ENCODE peak calls at places on chromosomes 3 and 15, in four cellular contexts. One of them, this sample, is unnamed.
A peak's percentile ranks its signal among the peaks of the same experiment; 100 is the strongest.

GRCh38 chr3:42387802-42388651 is 22.4 kb downstream of the LYZL4 start:
- DNase-seq in EH: peak; percentile 3
- DNase-seq in iris pigment epithelial cell: peak; percentile 10
- DNase-seq in K562: no peak
- DNase-seq in this sample: peak; percentile 26

GRCh38 chr15:90959894-90960293 is 5.2 kb downstream of the RCCD1 start:
- DNase-seq in EH: peak; percentile 60
- DNase-seq in iris pigment epithelial cell: no peak
- DNase-seq in K562: no peak
- DNase-seq in this sample: no peak

GRCh38 chr15:70852501-70853269 is 1.3 kb downstream of the LARP6 start:
- DNase-seq in EH: peak; percentile 89
- DNase-seq in iris pigment epithelial cell: peak; percentile 86
- DNase-seq in K562: no peak
- DNase-seq in this sample: peak; percentile 95

GRCh38 chr3:138348950-138349739 is 766 bp downstream of the MRAS start:
- DNase-seq in EH: peak; percentile 38
- DNase-seq in iris pigment epithelial cell: peak; percentile 31
- DNase-seq in K562: peak; percentile 18
- DNase-seq in this sample: peak; percentile 33

GRCh38 chr3:129326591-129326990 is 47.9 kb downstream of the HMCES start:
- DNase-seq in EH: no peak
- DNase-seq in iris pigment epithelial cell: no peak
- DNase-seq in K562: no peak
- DNase-seq in this sample: no peak

GRCh38 chr15:63202858-63203257 is 13.5 kb downstream of the RAB8B start:
- DNase-seq in EH: no peak
- DNase-seq in iris pigment epithelial cell: no peak
- DNase-seq in K562: peak; percentile 62
- DNase-seq in this sample: no peak

GRCh38 chr3:128473180-128473519 is 6.5 kb upstream of the DNAJB8 start:
- DNase-seq in EH: no peak
- DNase-seq in iris pigment epithelial cell: no peak
- DNase-seq in K562: no peak
- DNase-seq in this sample: no peak

GRCh38 chr3:149013726-149014125 is 22.4 kb downstream of the GYG1 start:
- DNase-seq in EH: no peak
- DNase-seq in iris pigment epithelial cell: no peak
- DNase-seq in K562: no peak
- DNase-seq in this sample: no peak

GRCh38 chr15:66634540-66634939 is 67.5 kb upstream of the SMAD6 start:
- DNase-seq in EH: no peak
- DNase-seq in iris pigment epithelial cell: no peak
- DNase-seq in K562: no peak
- DNase-seq in this sample: no peak

GRCh38 chr3:107855710-107856109 is 235.1 kb downstream of the CD47 start:
- DNase-seq in EH: peak; percentile 29
- DNase-seq in iris pigment epithelial cell: peak; percentile 13
- DNase-seq in K562: peak; percentile 35
- DNase-seq in this sample: peak; percentile 25

GRCh38 chr3:129015388-129016105 is 14.4 kb downstream of the EFCC1 start:
- DNase-seq in EH: peak; percentile 13
- DNase-seq in iris pigment epithelial cell: no peak
- DNase-seq in K562: peak; percentile 69
- DNase-seq in this sample: no peak

GRCh38 chr3:51642462-51642861 is 28.6 kb upstream of the TEX264 start:
- DNase-seq in EH: peak; percentile 18
- DNase-seq in iris pigment epithelial cell: peak; percentile 25
- DNase-seq in K562: peak; percentile 7
- DNase-seq in this sample: peak; percentile 16

GRCh38 chr15:22930782-22931484 is 49.2 kb downstream of the CYFIP1 start:
- DNase-seq in EH: peak; percentile 9
- DNase-seq in iris pigment epithelial cell: peak; percentile 28
- DNase-seq in K562: no peak
- DNase-seq in this sample: peak; percentile 73

GRCh38 chr15:62545392-62546227 is 380.5 kb upstream of the C2CD4B start:
- DNase-seq in EH: peak; percentile 76
- DNase-seq in iris pigment epithelial cell: no peak
- DNase-seq in K562: no peak
- DNase-seq in this sample: peak; percentile 67

GRCh38 chr3:88150371-88150770 is 612 bp downstream of the C3orf38 start:
- DNase-seq in EH: no peak
- DNase-seq in iris pigment epithelial cell: peak; percentile 18
- DNase-seq in K562: no peak
- DNase-seq in this sample: peak; percentile 17

GRCh38 chr3:182198345-182198744 is 486.6 kb downstream of the SOX2 start:
- DNase-seq in EH: no peak
- DNase-seq in iris pigment epithelial cell: no peak
- DNase-seq in K562: no peak
- DNase-seq in this sample: no peak

GRCh38 chr15:76168237-76168984 is 108.6 kb downstream of the TMEM266 start:
- DNase-seq in EH: peak; percentile 50
- DNase-seq in iris pigment epithelial cell: no peak
- DNase-seq in K562: no peak
- DNase-seq in this sample: no peak

GRCh38 chr3:101248786-101249185 is 71.6 kb downstream of the IMPG2 start:
- DNase-seq in EH: no peak
- DNase-seq in iris pigment epithelial cell: no peak
- DNase-seq in K562: no peak
- DNase-seq in this sample: no peak

GRCh38 chr3:41222508-41222907 is 23.2 kb downstream of the CTNNB1 start:
- DNase-seq in EH: no peak
- DNase-seq in iris pigment epithelial cell: no peak
- DNase-seq in K562: no peak
- DNase-seq in this sample: peak; percentile 77

GRCh38 chr3:59816312-59816711 is 766.5 kb upstream of the CFAP20DC start:
- DNase-seq in EH: no peak
- DNase-seq in iris pigment epithelial cell: no peak
- DNase-seq in K562: no peak
- DNase-seq in this sample: no peak

GRCh38 chr3:14208977-14209394 is 30.4 kb downstream of the LSM3 start:
- DNase-seq in EH: peak; percentile 82
- DNase-seq in iris pigment epithelial cell: peak; percentile 60
- DNase-seq in K562: no peak
- DNase-seq in this sample: no peak

This sample was measured in fibroblast of mammary gland.